ENCODE peak calls at places on chromosomes 12 and 14, in four cellular contexts. P is mesendoderm, Z is H9, I is IMR-90. U is an unnamed sample.

GRCh38 chr14:67644428-67644827 is 24.7 kb downstream of the ARG2 start:
- DNase-seq in P (no peak), Z (no peak), I (peak; percentile 28), U (no peak)

GRCh38 chr12:64796205-64796845 is 28.1 kb upstream of the TBC1D30 start:
- DNase-seq in P (peak; percentile 91), Z (peak; percentile 49), I (peak; percentile 92), U (peak; percentile 58)

GRCh38 chr12:47218191-47218654 is 138.5 kb upstream of the AMIGO2 start:
- DNase-seq in P (no peak), Z (no peak), I (no peak), U (no peak)

GRCh38 chr14:52077261-52077984 is 8.6 kb upstream of the NID2 start:
- DNase-seq in P (no peak), Z (no peak), I (peak; percentile 39), U (no peak)

GRCh38 chr12:97396989-97397388 is 65.6 kb upstream of the RMST start:
- DNase-seq in P (peak; percentile 87), Z (peak; percentile 86), I (no peak), U (peak; percentile 50)

GRCh38 chr12:130192667-130193345 is 30.5 kb downstream of the FZD10 start:
- DNase-seq in P (peak; percentile 27), Z (peak; percentile 69), I (no peak), U (no peak)

GRCh38 chr14:51546603-51547258 is 105.0 kb upstream of the FRMD6 start:
- DNase-seq in P (no peak), Z (no peak), I (no peak), U (no peak)

GRCh38 chr12:47651368-47652254 is 54.2 kb downstream of the RPAP3 start:
- DNase-seq in P (peak; percentile 72), Z (peak; percentile 65), I (peak; percentile 66), U (no peak)

GRCh38 chr14:95189400-95190162 is 32.3 kb upstream of the DICER1 start:
- DNase-seq in P (no peak), Z (no peak), I (no peak), U (no peak)

GRCh38 chr12:6020930-6021329 is 75.9 kb upstream of the ANO2 start:
- DNase-seq in P (no peak), Z (no peak), I (no peak), U (no peak)

GRCh38 chr12:58081488-58081887 is 140.1 kb downstream of the ATP23 start:
- DNase-seq in P (no peak), Z (no peak), I (no peak), U (no peak)

GRCh38 chr12:76277480-76277879 is 70.7 kb downstream of the BBS10 start:
- DNase-seq in P (no peak), Z (no peak), I (peak; percentile 87), U (no peak)

GRCh38 chr12:61804301-61804700 is 455.9 kb upstream of the USP15 start:
- DNase-seq in P (peak; percentile 33), Z (no peak), I (no peak), U (no peak)
- H4K5ac ChIP-seq in P (no peak overlapping the region), Z (no peak overlapping the region), I (no peak overlapping the region), U (no peak overlapping the region)

GRCh38 chr12:104434129-104434528 is 22.6 kb upstream of the CHST11 start:
- DNase-seq in P (no peak), Z (no peak), I (no peak), U (no peak)
- H4K5ac ChIP-seq in P (no peak overlapping the region), Z (no peak overlapping the region), I (no peak overlapping the region), U (no peak overlapping the region)

DNA sequence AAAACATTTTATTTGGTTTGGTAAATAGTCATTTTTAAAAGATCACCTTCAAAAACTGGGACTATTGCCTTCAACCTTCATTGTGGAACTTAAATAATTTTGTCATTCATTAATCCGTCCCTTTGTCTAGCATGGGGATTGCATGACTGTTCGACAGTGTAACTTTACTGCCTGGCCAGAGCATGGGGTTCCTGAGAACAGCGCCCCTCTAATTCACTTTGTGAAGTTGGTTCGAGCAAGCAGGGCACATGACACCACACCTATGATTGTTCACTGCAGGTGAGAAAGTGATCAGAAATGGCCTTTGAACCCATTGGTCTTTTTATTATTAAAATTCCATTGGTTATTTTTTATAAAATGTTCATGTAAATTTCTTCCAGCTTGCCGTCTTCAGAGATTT is 37.2 kb upstream of the MYF6 start:
- DNase-seq in P (no peak), Z (no peak), I (no peak), U (no peak)
- H4K5ac ChIP-seq in P (no peak overlapping the region), Z (no peak overlapping the region), I (no peak overlapping the region), U (no peak overlapping the region)

GRCh38 chr14:54692261-54692861 is 125.4 kb downstream of the SAMD4A start:
- DNase-seq in P (no peak), Z (no peak), I (no peak), U (no peak)
- H4K5ac ChIP-seq in P (no peak overlapping the region), Z (no peak overlapping the region), I (peak overlapping the region; percentile 24), U (no peak overlapping the region)

GRCh38 chr14:56008160-56008559 is 110.1 kb upstream of the PELI2 start:
- DNase-seq in P (no peak), Z (no peak), I (no peak), U (no peak)
- H4K5ac ChIP-seq in P (no peak overlapping the region), Z (no peak overlapping the region), I (no peak overlapping the region), U (no peak overlapping the region)

U was measured in H1.